ENCODE peak calls at places on chromosomes 5 and 9, in four cellular contexts. G is CD4-positive, alpha-beta T cell; C is aorta; E is right lobe of liver. Q is an unnamed sample. For H3K9me3, the result is how much of the 10 kb centered on the place peaks cover.

GRCh38 chr9:112850840-112851239 is 39.8 kb downstream of the SLC46A2 start:
- DNase-seq in G (no peak), C (no peak), E (no peak), Q (no peak)

GRCh38 chr9:133991211-133991921 is 758 bp downstream of the VAV2 start:
- DNase-seq in E (peak), C (peak), G (no peak), Q (no peak)

GRCh38 chr5:180605554-180606214 is 14.4 kb upstream of the SCGB3A1 start:
- DNase-seq in G (peak), E (peak), C (peak), Q (peak)

GRCh38 chr5:154518438-154518867 is 40.4 kb upstream of the HAND1 start:
- DNase-seq in E (no peak), C (no peak), G (no peak), Q (no peak)

GRCh38 chr5:80654054-80654390 is 430 bp upstream of the MSH3 start:
- DNase-seq in E (peak), G (no peak), C (no peak), Q (no peak)

GRCh38 chr5:78930742-78931141 is 54.4 kb downstream of the ARSB start:
- DNase-seq in E (no peak), C (no peak), G (no peak), Q (no peak)

GRCh38 chr9:123629531-123629930 is 273.5 kb downstream of the CRB2 start:
- DNase-seq in C (no peak), G (no peak), E (no peak), Q (no peak)

GRCh38 chr9:79352322-79352721 is 219.4 kb upstream of the TLE4 start:
- DNase-seq in E (no peak), G (no peak), C (no peak), Q (no peak)

GRCh38 chr9:31140316-31140715 is 1244.1 kb upstream of the ACO1 start:
- DNase-seq in C (no peak), G (no peak), E (no peak), Q (no peak)

GRCh38 chr5:173826179-173826920 is 61.8 kb upstream of the CPEB4 start:
- DNase-seq in G (no peak), E (no peak), C (no peak), Q (no peak)

GRCh38 chr5:81729276-81729675 is 21.6 kb downstream of the SSBP2 start:
- DNase-seq in G (no peak), C (no peak), E (no peak), Q (no peak)

GRCh38 chr9:127968046-127968445 is 12.7 kb downstream of the EEIG1 start:
- DNase-seq in E (no peak), C (no peak), G (peak), Q (no peak)

GRCh38 chr5:83022334-83022733 is 54.9 kb downstream of the TMEM167A start:
- DNase-seq in C (no peak), G (no peak), E (no peak), Q (no peak)

GRCh38 chr5:99033014-99033931 is 104.5 kb upstream of the CHD1 start:
- DNase-seq in E (no peak), C (no peak), G (no peak), Q (no peak)

GRCh38 chr5:124252094-124252750 is 494.2 kb downstream of the ZNF608 start:
- DNase-seq in G (no peak), C (no peak), E (no peak), Q (no peak)

GRCh38 chr5:5886812-5887486 is 464.5 kb downstream of the ICE1 start:
- DNase-seq in E (peak), G (peak), C (no peak), Q (peak)

GRCh38 chr9:127926961-127927456 is 3.6 kb downstream of the PIP5KL1 start:
- DNase-seq in E (no peak), C (no peak), G (no peak), Q (no peak)

GRCh38 chr9:4741365-4742031 is 496 bp upstream of the AK3 start:
- DNase-seq in E (peak), G (no peak), C (peak), Q (no peak)

GRCh38 chr5:180563994-180564393 is 27.3 kb downstream of the SCGB3A1 start:
- DNase-seq in E (no peak), C (no peak), G (no peak), Q (no peak)

GRCh38 chr5:30103056-30104020 is 1090.1 kb upstream of the CDH6 start:
- DNase-seq in C (no peak), G (no peak), E (no peak), Q (no peak)

GRCh38 chr5:28217695-28218094 is 1179.3 kb upstream of the CDH9 start:
- DNase-seq in E (no peak), C (no peak), G (no peak), Q (no peak)

GRCh38 chr5:76469656-76470290 is 66.7 kb downstream of the IQGAP2 start:
- DNase-seq in C (no peak), E (no peak), G (no peak), Q (no peak)

GRCh38 chr5:94983861-94984535 is 300.9 kb downstream of the MCTP1 start:
- DNase-seq in G (no peak), C (no peak), E (no peak), Q (no peak)

GRCh38 chr5:1291611-1292080 is 3.2 kb downstream of the TERT start:
- DNase-seq in E (no peak), C (no peak), G (no peak), Q (no peak)

GRCh38 chr5:150075233-150075632 is 11.1 kb downstream of the CSF1R start:
- DNase-seq in E (no peak), C (peak), G (no peak), Q (no peak)

DNA sequence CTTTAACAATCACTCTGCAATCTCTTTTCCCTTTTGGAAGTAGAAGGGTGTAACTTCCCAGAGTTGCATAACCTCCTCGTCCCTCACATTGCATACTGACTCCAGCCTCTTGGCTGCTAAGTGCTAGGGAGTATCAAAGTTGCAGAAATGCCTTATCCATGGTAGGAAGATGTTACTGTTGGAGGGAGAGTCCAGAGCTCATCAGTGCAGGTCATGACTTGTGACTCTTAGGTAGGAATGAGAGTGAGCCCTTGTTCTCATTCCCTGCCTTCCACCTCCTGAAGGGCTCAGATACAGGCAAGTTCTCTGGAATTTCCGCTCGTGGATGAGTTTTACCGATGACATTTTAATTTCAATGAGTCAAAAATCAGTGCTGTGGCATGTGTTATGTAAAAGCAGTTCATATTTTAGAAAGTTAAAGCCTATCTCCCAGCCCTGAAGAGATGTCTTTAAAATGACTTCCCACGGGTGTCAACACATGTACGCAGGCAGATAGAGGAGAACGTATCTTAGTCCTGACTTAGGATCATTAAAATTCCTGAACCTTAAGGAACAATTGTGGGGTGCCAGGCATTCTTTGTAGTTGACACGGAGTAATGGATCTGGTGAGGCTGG is 17.0 kb downstream of the IRX1 start:
- DNase-seq in C (no peak), G (no peak), E (no peak), Q (no peak)
- H3K9me3 ChIP-seq in C (under half), G (under half), E (under half), Q (under half)

GRCh38 chr9:131361202-131361833 is 32.6 kb upstream of the PRRC2B start:
- DNase-seq in E (no peak), G (no peak), C (peak), Q (no peak)

GRCh38 chr9:131370638-131371037 is 23.2 kb upstream of the PRRC2B start:
- DNase-seq in C (no peak), G (no peak), E (no peak), Q (no peak)

GRCh38 chr9:131367445-131367844 is 26.4 kb upstream of the PRRC2B start:
- DNase-seq in G (no peak), E (no peak), C (no peak), Q (no peak)

GRCh38 chr9:131365546-131365945 is 28.3 kb upstream of the PRRC2B start:
- DNase-seq in E (no peak), C (no peak), G (no peak), Q (no peak)

DNA sequence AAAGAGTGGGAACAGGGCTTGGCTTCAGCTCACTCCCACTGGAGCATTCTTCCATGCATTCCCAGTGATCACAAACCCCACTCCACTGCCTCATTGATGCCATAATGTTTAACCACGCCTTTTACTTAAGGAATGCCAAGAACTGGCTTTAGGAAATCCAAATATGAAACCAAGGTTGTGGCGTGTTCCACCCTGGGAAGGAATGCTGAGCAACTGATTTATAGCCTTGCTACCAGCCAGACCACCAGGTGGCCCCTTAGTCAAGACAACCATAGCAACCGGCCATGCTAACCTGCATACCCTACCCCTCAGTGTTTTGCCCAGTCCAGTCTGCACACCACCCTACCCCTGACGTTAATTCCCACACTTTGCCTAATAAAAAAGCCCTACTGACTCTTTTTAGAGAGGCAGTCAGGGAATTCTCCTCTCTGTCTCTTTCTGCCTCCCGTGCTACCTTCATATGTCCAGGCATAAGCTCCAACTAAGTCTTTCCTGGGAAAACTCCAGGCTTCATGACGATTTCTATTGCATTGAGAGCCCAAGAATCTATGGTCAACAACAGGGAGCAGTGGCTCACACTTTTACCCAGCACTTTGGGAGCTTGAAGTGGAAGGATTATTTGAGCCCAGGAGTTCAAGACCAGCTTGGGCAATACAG is 27.0 kb upstream of the PRRC2B start:
- DNase-seq in G (no peak), E (no peak), C (no peak), Q (no peak)
- H3K27ac ChIP-seq in G (no peak), E (no peak), C (no peak), Q (no peak)

DNA sequence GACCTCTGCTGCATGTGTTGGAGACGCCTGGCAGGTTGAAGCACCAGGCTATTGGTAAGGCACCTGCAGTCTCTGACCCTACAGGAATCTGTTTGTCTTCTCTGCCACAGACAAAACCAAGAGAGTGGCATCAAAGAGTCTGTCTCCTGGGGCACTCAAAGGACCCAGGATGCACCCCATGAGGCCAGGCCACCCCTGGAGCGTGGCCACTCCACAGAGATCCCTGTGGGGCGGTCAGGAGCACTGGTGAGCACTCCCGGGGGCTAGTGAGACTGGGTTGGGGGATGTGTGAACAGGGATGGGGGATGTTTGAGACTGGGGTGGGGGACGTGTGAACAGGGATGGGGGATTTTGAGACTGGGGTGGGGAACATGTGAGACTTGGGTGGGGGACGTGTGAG is 240.3 kb downstream of the CACNA1B start:
- DNase-seq in C (no peak), G (no peak), E (no peak), Q (no peak)
- H3K9me3 ChIP-seq in C (under half), G (under half), E (under half), Q (under half)

GRCh38 chr5:162274684-162275083 is 207.1 kb downstream of the GABRG2 start:
- DNase-seq in E (no peak), G (no peak), C (no peak), Q (peak)
- H3K27ac ChIP-seq in E (no peak), G (no peak), C (no peak), Q (no peak)

DNA sequence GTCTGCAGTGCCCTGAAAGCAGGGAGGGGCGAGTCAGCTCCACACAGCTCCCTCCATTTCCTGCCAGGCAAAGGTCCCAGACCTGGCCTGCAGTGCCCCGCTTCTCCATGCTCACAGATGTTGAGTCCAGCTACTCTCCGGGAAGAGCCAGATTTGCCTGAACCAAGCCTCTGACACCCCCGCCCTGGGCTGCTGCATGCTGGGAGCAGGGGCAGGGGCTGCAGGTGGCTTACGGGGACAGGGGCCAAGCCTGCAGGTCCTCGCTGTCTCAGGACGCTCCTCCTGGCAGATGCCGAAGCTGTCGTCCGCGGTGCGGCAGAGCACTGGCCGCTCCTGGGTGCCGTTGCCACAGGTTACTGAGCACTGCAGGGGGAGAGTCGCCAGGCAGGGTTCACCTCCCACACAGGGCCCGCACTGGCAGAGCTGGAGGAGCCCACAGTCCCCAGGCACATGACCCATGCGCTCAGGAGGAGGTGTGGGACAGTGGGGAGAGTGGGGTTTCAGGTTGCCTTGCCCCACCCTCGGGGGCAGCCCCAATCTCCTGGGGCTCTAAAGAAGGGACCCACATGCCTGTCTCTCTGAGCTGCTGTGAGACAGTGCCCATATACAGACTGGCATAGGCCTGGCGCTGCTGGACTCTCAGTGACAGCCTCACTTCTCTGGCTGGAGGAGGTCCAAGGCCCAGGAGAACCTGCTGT is 62.4 kb downstream of the ZNF354C start:
- DNase-seq in E (no peak), G (no peak), C (peak), Q (no peak)
- H3K9me3 ChIP-seq in E (under half), G (under half), C (under half), Q (under half)

DNA sequence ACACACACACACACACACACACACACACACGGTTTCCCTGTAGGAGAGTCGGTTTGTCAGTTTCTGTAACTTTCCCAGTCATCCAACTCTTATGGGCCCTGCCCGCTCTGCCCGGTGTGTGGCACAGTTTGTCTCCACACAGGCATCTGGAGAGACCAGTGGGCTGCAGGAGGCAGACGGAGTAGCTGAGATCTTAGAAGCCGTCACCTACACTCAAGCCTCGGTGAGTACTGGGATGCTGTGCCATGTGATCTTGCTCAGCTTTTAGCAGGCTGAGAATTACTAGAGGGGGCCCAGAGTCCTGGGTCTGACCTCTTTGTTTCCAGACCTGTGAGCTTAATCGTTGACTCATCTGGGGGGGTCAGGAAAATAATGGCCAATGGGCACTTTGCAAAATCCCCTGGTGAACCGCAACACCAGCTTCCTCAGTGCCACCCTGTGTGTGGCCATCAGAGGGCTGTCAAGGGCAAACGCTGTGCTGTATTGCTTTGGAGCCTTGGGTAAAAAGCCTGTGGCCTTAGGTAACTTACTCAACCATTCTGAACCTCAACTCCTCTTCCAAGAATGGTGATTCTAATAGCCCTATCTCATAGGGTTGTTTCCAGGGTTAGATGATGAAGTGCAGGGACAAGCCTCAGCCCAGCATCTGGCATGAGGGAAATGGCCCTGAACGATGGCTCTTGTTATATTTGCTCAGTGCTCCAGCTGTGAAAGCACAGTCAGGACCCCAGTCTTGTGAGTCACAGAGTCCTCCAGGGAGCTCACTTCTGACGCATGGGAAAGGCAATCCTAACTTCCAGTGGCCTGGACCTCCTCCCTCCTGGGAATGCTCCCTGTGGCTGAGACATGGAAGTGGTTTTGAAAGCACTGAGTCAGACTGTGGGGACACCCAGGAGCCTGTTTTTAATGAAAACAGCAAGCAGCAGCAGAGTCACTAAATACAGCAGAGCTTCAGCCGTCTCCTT is 45.6 kb downstream of the COL15A1 start:
- DNase-seq in C (peak), E (no peak), G (no peak), Q (no peak)
- H3K27ac ChIP-seq in C (peak), E (no peak), G (no peak), Q (no peak)

GRCh38 chr9:89789922-89790510 is 185.2 kb downstream of the GADD45G start:
- DNase-seq in E (no peak), G (no peak), C (no peak), Q (no peak)
- H3K9me3 ChIP-seq in E (under half), G (under half), C (under half), Q (under half)

DNA sequence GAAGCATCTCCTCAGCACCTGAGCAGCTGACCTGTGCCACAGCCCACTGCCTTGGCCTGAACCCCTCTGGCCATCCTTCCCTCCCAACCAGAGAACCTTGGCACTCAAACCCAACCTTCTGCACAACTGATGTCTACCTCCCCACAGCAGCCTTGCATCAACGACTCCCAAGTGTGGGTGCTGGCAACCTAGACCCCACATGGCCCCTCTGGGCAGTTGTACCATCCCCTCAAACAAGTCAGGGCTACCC is 10.3 kb downstream of the SEPTIN8 start:
- DNase-seq in G (no peak), E (no peak), C (peak), Q (no peak)
- H3K27ac ChIP-seq in G (no peak), E (no peak), C (no peak), Q (no peak)